ENCODE peak calls at places on chromosomes 6 and 20, in five cellular contexts. X is esophagus muscularis mucosa, L is sigmoid colon, S is stomach, Z is transverse colon. A is an unnamed sample.
A peak's percentile ranks its signal among the peaks of the same experiment; 100 is the strongest.

GRCh38 chr6:5553767-5554166 is 292.5 kb downstream of the FARS2 start:
- DNase-seq in X (no peak), L (no peak), Z (no peak), S (no peak), A (no peak)

GRCh38 chr6:35776364-35777215 is at the start of gene CLPSL2:
- DNase-seq in X (no peak), L (no peak), Z (no peak), S (no peak), A (no peak)

GRCh38 chr6:133337312-133337711 is 96.2 kb downstream of the EYA4 start:
- DNase-seq in Z (no peak), X (no peak), L (no peak), S (no peak), A (no peak)

GRCh38 chr6:19380287-19380686 is 456.9 kb upstream of the ID4 start:
- DNase-seq in Z (no peak), S (no peak), L (no peak), X (no peak), A (no peak)

GRCh38 chr6:107985701-107986100 is 27.7 kb upstream of the SEC63 start:
- DNase-seq in Z (no peak), L (no peak), X (no peak), S (no peak), A (no peak)

GRCh38 chr6:76120302-76120701 is 47.8 kb upstream of the IMPG1 start:
- DNase-seq in Z (no peak), X (no peak), L (no peak), S (no peak), A (no peak)

GRCh38 chr20:36728986-36729385 is 16.9 kb downstream of the NDRG3 start:
- DNase-seq in Z (no peak), S (no peak), X (no peak), L (no peak), A (no peak)

GRCh38 chr6:123997223-123997622 is 193.6 kb downstream of the NKAIN2 start:
- DNase-seq in Z (no peak), L (no peak), X (no peak), S (no peak), A (no peak)

GRCh38 chr6:83413068-83413467 is 17.8 kb downstream of the ME1 start:
- DNase-seq in X (no peak), Z (no peak), L (no peak), S (no peak), A (no peak)

GRCh38 chr6:70112686-70113570 is 190.0 kb downstream of the COL9A1 start:
- DNase-seq in S (no peak), X (no peak), Z (no peak), L (no peak), A (no peak)

GRCh38 chr6:54179152-54179551 is 67.9 kb downstream of the MLIP start:
- DNase-seq in L (no peak), S (no peak), X (no peak), Z (no peak), A (no peak)

GRCh38 chr6:54185885-54186284 is 74.6 kb downstream of the MLIP start:
- DNase-seq in S (no peak), X (no peak), L (no peak), Z (no peak), A (no peak)

GRCh38 chr6:54188832-54189231 is 77.6 kb downstream of the MLIP start:
- DNase-seq in S (no peak), X (no peak), L (no peak), Z (no peak), A (no peak)

GRCh38 chr6:54183616-54184015 is 72.4 kb downstream of the MLIP start:
- DNase-seq in S (no peak), Z (no peak), X (no peak), L (no peak), A (no peak)
- TF ChIP-seq POLR2A in S (no peak), Z (no peak), X (no peak), L (no peak), A (no peak)

GRCh38 chr6:82246802-82247633 is 526 bp downstream of the IBTK start:
- DNase-seq in L (peak; percentile 70), Z (peak; percentile 64), S (peak; percentile 41), X (peak; percentile 94), A (peak; percentile 93)

GRCh38 chr6:82247634-82248232 is at the start of gene IBTK:
- DNase-seq in S (peak; percentile 95), Z (peak; percentile 96), X (peak; percentile 99), L (peak; percentile 97), A (peak; percentile 95)

GRCh38 chr6:82249381-82250253 is 2.1 kb upstream of the IBTK start:
- DNase-seq in X (no peak), S (no peak), L (no peak), Z (no peak), A (no peak)

GRCh38 chr6:82248233-82248735 is 740 bp upstream of the IBTK start:
- DNase-seq in X (no peak), Z (peak; percentile 21), L (no peak), S (peak; percentile 31), A (peak; percentile 48)

DNA sequence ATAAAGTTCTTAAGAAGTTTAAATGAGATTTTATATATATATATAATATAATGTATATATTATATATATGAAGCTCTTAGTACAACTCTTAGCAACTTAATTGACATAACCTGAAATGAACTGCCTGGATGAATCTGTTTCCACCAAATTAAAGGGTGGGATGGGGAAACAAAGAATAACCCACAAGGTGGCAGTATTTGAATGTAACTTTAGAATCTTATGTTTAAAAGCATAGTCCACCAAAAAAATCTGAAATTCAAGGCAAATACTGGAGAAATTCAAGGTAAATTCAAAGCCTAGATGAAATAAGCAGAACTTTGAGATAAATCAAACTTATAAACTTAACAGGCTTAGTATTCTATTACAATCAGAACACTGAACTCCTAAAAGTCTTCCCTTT is 4.4 kb upstream of the IBTK start:
- DNase-seq in L (no peak), Z (no peak), X (no peak), S (no peak), A (no peak)
- TF ChIP-seq CTCF in L (no peak), Z (peak; percentile 43), X (peak; percentile 64), S (peak; percentile 40), A (peak; percentile 29)

GRCh38 chr20:50054626-50055511 is 58.1 kb downstream of the UBE2V1 start:
- DNase-seq in Z (peak; percentile 16), L (no peak), X (no peak), S (peak; percentile 37), A (peak; percentile 87)
- TF ChIP-seq EP300 in Z (no peak), L (no peak), X (no peak), S (no peak), A (no peak)

GRCh38 chr6:26270903-26271639 is 93.9 kb upstream of the BTN3A2 start:
- DNase-seq in Z (peak; percentile 69), X (peak; percentile 94), S (peak; percentile 53), L (peak; percentile 77), A (peak; percentile 43)
- TF ChIP-seq POLR2A in Z (peak; percentile 52), X (no peak), S (no peak), L (no peak), A (no peak)

GRCh38 chr20:11204926-11205768 is 531.3 kb upstream of the JAG1 start:
- DNase-seq in S (peak; percentile 63), X (no peak), Z (peak; percentile 74), L (peak; percentile 66), A (no peak)

GRCh38 chr20:11212288-11212687 is 538.5 kb upstream of the JAG1 start:
- DNase-seq in X (no peak), S (no peak), Z (no peak), L (no peak), A (no peak)

GRCh38 chr20:11205769-11206362 is 532.1 kb upstream of the JAG1 start:
- DNase-seq in L (no peak), S (no peak), X (no peak), Z (no peak), A (no peak)

GRCh38 chr20:11210611-11211010 is 536.8 kb upstream of the JAG1 start:
- DNase-seq in X (no peak), Z (no peak), S (no peak), L (no peak), A (no peak)

GRCh38 chr20:11207749-11208502 is 534.1 kb upstream of the JAG1 start:
- DNase-seq in X (no peak), S (peak; percentile 67), L (no peak), Z (no peak), A (no peak)
- TF ChIP-seq CTCF in X (no peak), S (no peak), L (no peak), Z (no peak), A (no peak)

GRCh38 chr6:71420693-71421328 is 132.2 kb downstream of the OGFRL1 start:
- DNase-seq in S (peak; percentile 95), Z (peak; percentile 84), L (peak; percentile 99), X (peak; percentile 98), A (peak; percentile 97)
- TF ChIP-seq EP300 in S (no peak), Z (no peak), L (no peak), X (no peak), A (no peak)

GRCh38 chr6:121302882-121303281 is 31.4 kb downstream of the TBC1D32 start:
- DNase-seq in Z (no peak), S (no peak), X (no peak), L (no peak), A (no peak)

GRCh38 chr6:121309768-121310473 is 24.4 kb downstream of the TBC1D32 start:
- DNase-seq in Z (no peak), X (no peak), S (no peak), L (no peak), A (no peak)

GRCh38 chr6:121310495-121310894 is 23.8 kb downstream of the TBC1D32 start:
- DNase-seq in X (no peak), S (no peak), L (no peak), Z (no peak), A (no peak)

GRCh38 chr6:121305957-121306607 is 28.2 kb downstream of the TBC1D32 start:
- DNase-seq in L (no peak), Z (no peak), S (no peak), X (no peak), A (no peak)
- TF ChIP-seq POLR2A in L (no peak), Z (no peak), S (no peak), X (no peak), A (no peak)